ENCODE peak calls at places on chromosome 22, in ten cellular contexts. Q is spleen, W is cardiac muscle cell, X is colonic mucosa, E is body of pancreas, T is neural crest cell, C is AG09309, S is endothelial cell, J is heart left ventricle, B is GM12865. N is an unnamed sample.

GRCh38 chr22:43151251-43152000 is at the start of gene TSPO:
- DNase-seq in Q (peak), W (peak), X (peak), E (peak), T (peak), C (no peak), S (peak), J (peak), B (peak), N (peak)

GRCh38 chr22:39773976-39774539 is 119.5 kb downstream of the ENTHD1 start:
- DNase-seq in Q (no peak), W (peak), X (peak), E (no peak), T (no peak), C (no peak), S (peak), J (no peak), B (peak), N (no peak)

GRCh38 chr22:44369241-44369652 is 56.5 kb upstream of the SHISAL1 start:
- DNase-seq in Q (peak), W (no peak), X (no peak), E (no peak), T (no peak), C (no peak), S (peak), J (peak), B (no peak), N (peak)

GRCh38 chr22:46803936-46804335 is 41.5 kb downstream of the TBC1D22A start:
- DNase-seq in Q (peak), W (no peak), X (no peak), E (no peak), T (no peak), C (no peak), S (no peak), J (no peak), B (no peak), N (no peak)

GRCh38 chr22:45859231-45860161 is 117.5 kb downstream of the WNT7B start:
- DNase-seq in Q (no peak), W (no peak), X (no peak), E (no peak), T (no peak), C (no peak), S (no peak), J (peak), B (no peak), N (no peak)

GRCh38 chr22:32325416-32325801 is 32.3 kb upstream of the RFPL3 start:
- DNase-seq in Q (peak), W (peak), X (no peak), E (no peak), T (no peak), C (no peak), S (no peak), J (no peak), B (no peak), N (peak)

GRCh38 chr22:39814899-39815298 is 78.7 kb downstream of the ENTHD1 start:
- DNase-seq in Q (no peak), W (peak), X (no peak), E (no peak), T (no peak), C (no peak), S (no peak), J (no peak), B (peak), N (no peak)

GRCh38 chr22:44661659-44662569 is 40.1 kb upstream of the PRR5 start:
- DNase-seq in Q (no peak), W (no peak), X (no peak), E (no peak), T (no peak), C (no peak), S (no peak), J (no peak), B (no peak), N (no peak)

GRCh38 chr22:35198738-35199137 is 58.6 kb upstream of the HMGXB4 start:
- DNase-seq in Q (no peak), W (no peak), X (no peak), E (no peak), T (no peak), C (no peak), S (no peak), J (no peak), B (peak), N (no peak)

GRCh38 chr22:38864361-38865191 is 7.4 kb downstream of the CBX6 start:
- DNase-seq in Q (peak), W (peak), X (no peak), E (peak), T (no peak), C (no peak), S (no peak), J (peak), B (no peak), N (peak)

GRCh38 chr22:19801340-19802000 is 40.9 kb downstream of the TBX1 start:
- DNase-seq in Q (peak), W (no peak), X (no peak), E (no peak), T (no peak), C (no peak), S (no peak), J (peak), B (no peak), N (no peak)

GRCh38 chr22:23639661-23640060 is 7.5 kb upstream of the DRICH1 start:
- DNase-seq in Q (no peak), W (no peak), X (no peak), E (no peak), T (no peak), C (no peak), S (no peak), J (no peak), B (no peak), N (no peak)

GRCh38 chr22:33785283-33785991 is 134.8 kb downstream of the LARGE1 start:
- DNase-seq in Q (no peak), W (peak), X (no peak), E (no peak), T (no peak), C (peak), S (no peak), J (no peak), B (peak), N (no peak)

GRCh38 chr22:46075764-46076531 is 74.4 kb upstream of the PPARA start:
- DNase-seq in Q (peak), W (no peak), X (no peak), E (peak), T (no peak), C (no peak), S (no peak), J (peak), B (no peak), N (peak)

GRCh38 chr22:32329202-32329645 is 28.4 kb upstream of the RFPL3 start:
- DNase-seq in Q (no peak), W (no peak), X (no peak), E (no peak), T (no peak), C (no peak), S (no peak), J (no peak), B (no peak), N (no peak)

GRCh38 chr22:17155941-17156340 is 3.1 kb downstream of the HDHD5 start:
- DNase-seq in Q (no peak), W (no peak), X (no peak), E (no peak), T (no peak), C (no peak), S (no peak), J (no peak), B (no peak), N (no peak)

GRCh38 chr22:20064140-20064480 is 15.9 kb upstream of the DGCR8 start:
- DNase-seq in Q (no peak), W (no peak), X (no peak), E (no peak), T (no peak), C (no peak), S (no peak), J (no peak), B (no peak), N (no peak)

GRCh38 chr22:38601221-38601764 is 31.3 kb upstream of the DMC1 start:
- DNase-seq in Q (no peak), W (no peak), X (no peak), E (no peak), T (no peak), C (no peak), S (no peak), J (no peak), B (no peak), N (no peak)

GRCh38 chr22:27386186-27386585 is 415.4 kb downstream of the MN1 start:
- DNase-seq in Q (no peak), W (no peak), X (peak), E (no peak), T (no peak), C (no peak), S (no peak), J (no peak), B (no peak), N (no peak)

GRCh38 chr22:22940961-22941605 is 53.5 kb downstream of the IGLL5 start:
- DNase-seq in Q (no peak), W (no peak), X (no peak), E (no peak), T (no peak), C (no peak), S (no peak), J (peak), B (no peak), N (no peak)

GRCh38 chr22:46087816-46088277 is 62.5 kb upstream of the PPARA start:
- DNase-seq in Q (peak), W (peak), X (peak), E (peak), T (peak), C (peak), S (no peak), J (peak), B (no peak), N (peak)

GRCh38 chr22:38462960-38463784 is 4.7 kb upstream of the KDELR3 start:
- DNase-seq in Q (peak), W (peak), X (peak), E (peak), T (peak), C (no peak), S (peak), J (peak), B (no peak), N (no peak)

GRCh38 chr22:44462246-44463015 is 35.6 kb downstream of the RTL6 start:
- DNase-seq in Q (peak), W (peak), X (peak), E (no peak), T (no peak), C (no peak), S (no peak), J (no peak), B (no peak), N (no peak)

GRCh38 chr22:26681395-26681821 is 24.0 kb downstream of the MIAT start:
- DNase-seq in Q (peak), W (peak), X (no peak), E (no peak), T (no peak), C (no peak), S (peak), J (no peak), B (no peak), N (no peak)

GRCh38 chr22:47168900-47169800 is 406.7 kb downstream of the TBC1D22A start:
- DNase-seq in Q (peak), W (peak), X (no peak), E (peak), T (no peak), C (no peak), S (no peak), J (peak), B (no peak), N (peak)

GRCh38 chr22:35510481-35510934 is 30.1 kb upstream of the RASD2 start:
- DNase-seq in Q (no peak), W (no peak), X (no peak), E (no peak), T (no peak), C (no peak), S (no peak), J (no peak), B (no peak), N (no peak)

GRCh38 chr22:35218079-35218478 is 39.2 kb upstream of the HMGXB4 start:
- DNase-seq in Q (no peak), W (no peak), X (no peak), E (no peak), T (no peak), C (no peak), S (no peak), J (no peak), B (no peak), N (no peak)

GRCh38 chr22:19554834-19555404 is 30.7 kb upstream of the CLDN5 start:
- DNase-seq in Q (no peak), W (peak), X (no peak), E (no peak), T (no peak), C (no peak), S (peak), J (no peak), B (no peak), N (peak)

GRCh38 chr22:27416553-27417427 is 384.8 kb downstream of the MN1 start:
- DNase-seq in Q (no peak), W (peak), X (no peak), E (no peak), T (no peak), C (peak), S (no peak), J (no peak), B (no peak), N (no peak)

GRCh38 chr22:19734837-19735382 is 11.6 kb downstream of the GP1BB start:
- DNase-seq in Q (no peak), W (no peak), X (no peak), E (no peak), T (no peak), C (no peak), S (no peak), J (no peak), B (no peak), N (no peak)

GRCh38 chr22:45579806-45580702 is 77.4 kb downstream of the FBLN1 start:
- DNase-seq in Q (peak), W (no peak), X (no peak), E (no peak), T (no peak), C (no peak), S (no peak), J (no peak), B (no peak), N (no peak)

GRCh38 chr22:36328635-36329216 is 59.0 kb downstream of the MYH9 start:
- DNase-seq in Q (peak), W (peak), X (no peak), E (peak), T (no peak), C (peak), S (no peak), J (no peak), B (peak), N (peak)

GRCh38 chr22:31096637-31097274 is 10.6 kb downstream of the SELENOM start:
- DNase-seq in Q (peak), W (no peak), X (no peak), E (no peak), T (no peak), C (no peak), S (no peak), J (no peak), B (no peak), N (no peak)

GRCh38 chr22:31097941-31098632 is 9.3 kb downstream of the SELENOM start:
- DNase-seq in Q (no peak), W (no peak), X (no peak), E (no peak), T (no peak), C (no peak), S (no peak), J (no peak), B (no peak), N (no peak)

GRCh38 chr22:31099386-31099785 is 8.0 kb downstream of the SELENOM start:
- DNase-seq in Q (no peak), W (no peak), X (peak), E (no peak), T (no peak), C (no peak), S (no peak), J (no peak), B (no peak), N (no peak)

GRCh38 chr22:31099841-31100761 is 7.3 kb downstream of the SELENOM start:
- DNase-seq in Q (peak), W (no peak), X (no peak), E (no peak), T (no peak), C (no peak), S (no peak), J (no peak), B (no peak), N (no peak)

GRCh38 chr22:31098633-31099110 is 8.7 kb downstream of the SELENOM start:
- DNase-seq in Q (peak), W (no peak), X (peak), E (no peak), T (no peak), C (no peak), S (no peak), J (no peak), B (no peak), N (no peak)
- TF ChIP-seq CTCF in Q (no peak), W (no peak), X (no peak), E (no peak), T (no peak), C (no peak), S (no peak), J (no peak), B (no peak), N (no peak)

GRCh38 chr22:41951898-41952474 is at the start of gene SMIM45:
- DNase-seq in Q (peak), W (peak), X (no peak), E (no peak), T (peak), C (no peak), S (no peak), J (no peak), B (no peak), N (peak)
- TF ChIP-seq CTCF in Q (no peak), W (no peak), X (no peak), E (no peak), T (no peak), C (no peak), S (no peak), J (no peak), B (no peak), N (peak)

GRCh38 chr22:21450320-21450831 is 16.8 kb upstream of the TMEM191C start:
- DNase-seq in Q (peak), W (no peak), X (peak), E (no peak), T (peak), C (no peak), S (peak), J (no peak), B (no peak), N (peak)
- TF ChIP-seq CTCF in Q (no peak), W (no peak), X (no peak), E (no peak), T (peak), C (no peak), S (no peak), J (no peak), B (no peak), N (peak)

DNA sequence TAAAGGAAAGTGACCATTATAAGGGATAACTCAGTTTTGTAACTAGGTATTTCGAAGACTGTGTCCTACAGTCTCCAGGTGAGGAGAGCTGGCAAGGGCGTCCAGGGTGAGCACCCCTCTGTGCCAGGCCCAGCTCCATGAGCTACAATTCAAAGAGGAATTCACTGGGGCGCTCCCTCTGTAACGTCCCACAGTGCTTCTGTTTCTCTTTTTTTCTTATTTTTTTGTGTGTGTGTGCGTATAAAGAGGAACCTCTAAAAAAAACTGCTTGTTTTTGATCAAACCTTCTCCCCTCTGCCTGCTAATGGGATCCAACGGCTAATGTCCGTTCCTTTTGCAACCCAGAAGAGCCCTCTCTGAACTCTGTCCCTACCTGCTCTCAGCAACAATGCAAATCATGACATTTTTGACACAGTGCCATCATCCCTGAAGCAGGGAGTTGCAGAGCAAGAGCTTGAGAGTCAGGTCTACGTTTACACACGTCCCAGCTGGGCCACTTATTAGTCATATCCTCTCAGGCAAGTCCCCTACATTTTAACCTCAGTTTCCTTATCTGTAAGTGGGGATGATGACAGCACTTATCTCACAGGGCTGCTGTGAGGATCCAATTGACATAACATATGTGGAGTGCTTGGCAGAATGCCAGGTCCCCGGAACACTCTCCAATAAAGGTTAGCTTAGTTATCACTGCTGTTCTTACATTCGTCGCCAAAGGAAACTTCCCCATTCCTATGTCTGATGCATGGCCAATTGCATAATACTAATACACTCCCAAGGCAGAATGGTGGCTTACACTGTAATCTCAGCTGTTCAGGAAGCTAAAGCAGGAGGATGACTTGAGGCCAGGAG is 16.9 kb downstream of the ASCC2 start:
- DNase-seq in Q (no peak), W (peak), X (peak), E (peak), T (no peak), C (peak), S (no peak), J (peak), B (peak), N (peak)
- TF ChIP-seq CTCF in Q (no peak), W (no peak), X (no peak), E (no peak), T (no peak), C (no peak), S (no peak), J (no peak), B (no peak), N (no peak)

GRCh38 chr22:49212466-49212865 is 615.2 kb downstream of the BRD1 start:
- DNase-seq in Q (peak), W (no peak), X (no peak), E (no peak), T (no peak), C (no peak), S (no peak), J (peak), B (no peak), N (no peak)
- TF ChIP-seq CTCF in Q (no peak), W (no peak), X (no peak), E (no peak), T (no peak), C (no peak), S (no peak), J (no peak), B (no peak), N (no peak)

DNA sequence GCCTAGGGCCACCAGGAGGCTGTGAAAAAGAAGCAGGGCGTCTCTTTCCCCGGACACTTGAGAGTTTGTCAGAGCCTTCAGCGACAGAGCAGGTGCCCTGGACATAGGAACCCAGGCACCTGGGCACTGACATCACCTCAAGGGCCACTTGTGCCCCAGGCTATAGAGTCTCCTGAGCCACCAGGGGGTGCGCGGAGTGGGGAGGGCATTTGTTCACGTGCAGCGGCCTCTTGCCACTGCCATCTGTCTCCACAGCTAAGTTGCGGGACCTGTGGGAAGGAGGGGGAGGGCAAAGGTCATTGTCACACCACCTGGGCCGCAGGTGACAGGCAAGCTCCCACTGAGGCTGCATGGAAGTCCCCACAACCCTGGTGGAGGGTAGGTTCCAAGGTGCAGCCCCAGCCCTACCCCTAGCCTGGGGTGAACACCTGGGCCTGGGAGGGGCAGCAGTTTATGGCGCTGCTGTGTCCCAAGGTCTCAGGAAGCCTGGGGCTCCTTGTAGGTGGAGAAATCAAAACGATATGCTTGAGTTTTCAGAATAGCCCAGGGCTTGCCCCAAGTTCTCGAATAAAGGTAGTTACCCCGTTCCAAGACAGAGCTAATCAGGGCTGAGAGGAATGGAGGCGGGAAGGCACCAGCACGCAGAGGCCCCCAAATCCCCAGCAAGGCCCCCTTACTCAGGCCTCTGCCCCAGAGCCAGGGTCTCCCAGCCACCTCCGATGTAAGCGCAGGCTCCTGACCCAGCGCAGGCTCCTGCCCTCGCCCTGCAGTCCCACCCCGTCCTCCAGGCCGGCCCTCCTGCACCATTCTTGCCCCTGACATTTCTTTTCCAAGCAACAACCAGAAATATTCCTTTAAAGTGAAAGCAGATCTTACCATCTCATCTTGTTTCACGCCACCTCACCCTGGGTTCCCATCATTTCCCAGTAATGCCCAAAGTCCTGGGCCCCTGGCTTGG is 79.3 kb downstream of the PIWIL3 start:
- DNase-seq in Q (no peak), W (no peak), X (peak), E (no peak), T (no peak), C (no peak), S (no peak), J (no peak), B (no peak), N (no peak)
- TF ChIP-seq CTCF in Q (no peak), W (no peak), X (no peak), E (no peak), T (no peak), C (no peak), S (no peak), J (no peak), B (no peak), N (no peak)